ENCODE peak calls at places on chromosomes 7 and 10, in nine cellular contexts. G, F, S, Z, I, V, L, U and X are unnamed samples.

GRCh38 chr10:49831352-49832040 is 69.4 kb upstream of the OGDHL start:
- DNase-seq in L (no peak), V (no peak), F (peak; percentile 13), I (no peak), G (no peak), U (no peak), S (peak; percentile 3), Z (peak; percentile 78), X (peak; percentile 89)

GRCh38 chr10:62046522-62047239 is 145.2 kb downstream of the ARID5B start:
- DNase-seq in G (no peak), F (peak; percentile 47), L (peak; percentile 90), S (no peak), Z (peak; percentile 85), U (peak; percentile 51), V (no peak), I (no peak), X (peak; percentile 88)

GRCh38 chr10:5252177-5253037 is 55.8 kb downstream of the AKR1C4 start:
- DNase-seq in V (no peak), F (peak; percentile 49), S (no peak), I (no peak), G (no peak), Z (peak; percentile 9), L (peak; percentile 42), U (no peak), X (peak; percentile 77)

GRCh38 chr7:36460811-36461429 is 71.3 kb downstream of the ANLN start:
- DNase-seq in L (no peak), S (no peak), I (no peak), F (no peak), U (no peak), V (no peak), Z (no peak), G (no peak), X (no peak)

GRCh38 chr7:139695616-139696015 is 82.2 kb downstream of the HIPK2 start:
- DNase-seq in Z (no peak), G (no peak), I (no peak), L (no peak), S (peak; percentile 43), U (no peak), V (no peak), F (no peak), X (peak; percentile 20)

GRCh38 chr10:88892223-88892967 is 12.3 kb downstream of the STAMBPL1 start:
- DNase-seq in Z (peak; percentile 40), U (no peak), L (no peak), G (no peak), F (no peak), S (peak; percentile 59), I (no peak), V (no peak), X (peak; percentile 35)

GRCh38 chr7:122885583-122886356 is 490 bp downstream of the CADPS2 start:
- DNase-seq in Z (no peak), I (peak; percentile 41), G (no peak), S (peak; percentile 52), L (peak; percentile 36), V (peak; percentile 3), F (peak; percentile 36), U (peak; percentile 7), X (peak; percentile 77)

GRCh38 chr10:42640610-42641229 is 2.4 kb upstream of the ZNF33B start:
- DNase-seq in F (peak; percentile 99), Z (no peak), G (no peak), S (no peak), U (no peak), I (no peak), V (no peak), L (peak; percentile 94), X (peak; percentile 94)

GRCh38 chr7:158030071-158030470 is 557.6 kb downstream of the PTPRN2 start:
- DNase-seq in V (no peak), F (no peak), G (no peak), Z (no peak), I (no peak), U (no peak), S (no peak), L (no peak), X (no peak)

GRCh38 chr7:73978681-73979563 is 49.1 kb upstream of the ELN start:
- DNase-seq in F (peak; percentile 50), I (peak; percentile 81), V (peak; percentile 30), Z (peak; percentile 93), L (peak; percentile 90), G (no peak), U (peak; percentile 55), S (no peak), X (peak; percentile 77)